ENCODE peak calls at places on chromosome 2, in five cellular contexts. F is activated CD8-positive, alpha-beta memory T cell treated with anti-CD3 and anti-CD28 coated beads for 4 hours; I is stromal cell of bone marrow; T is SIG-M5; P is NCI-H82. L is an unnamed sample.

GRCh38 chr2:235414422-235414821 is 79.4 kb upstream of the AGAP1 start:
- DNase-seq in F (no peak), T (no peak), P (no peak), I (no peak), L (no peak)

GRCh38 chr2:64770781-64771334 is 117.1 kb upstream of the SERTAD2 start:
- DNase-seq in F (no peak), P (no peak), I (peak; percentile 94), T (no peak), L (peak; percentile 94)

GRCh38 chr2:240360645-240361475 is 74.6 kb upstream of the GPC1 start:
- DNase-seq in F (no peak), I (no peak), P (no peak), T (no peak), L (no peak)

GRCh38 chr2:180077295-180077906 is 70.3 kb upstream of the CWC22 start:
- DNase-seq in P (peak; percentile 25), F (no peak), T (no peak), I (no peak), L (peak; percentile 7)

GRCh38 chr2:88489181-88489580 is 36.7 kb upstream of the FOXI3 start:
- DNase-seq in P (no peak), I (no peak), T (no peak), F (no peak), L (no peak)

GRCh38 chr2:190947139-190947538 is 66.5 kb downstream of the GLS start:
- DNase-seq in P (peak; percentile 28), I (no peak), T (no peak), F (no peak), L (no peak)

GRCh38 chr2:136384541-136385303 is 266.8 kb upstream of the CXCR4 start:
- DNase-seq in P (peak; percentile 74), F (peak; percentile 21), I (no peak), T (peak; percentile 58), L (no peak)

GRCh38 chr2:39419282-39420223 is 17.5 kb downstream of the MAP4K3 start:
- DNase-seq in P (no peak), I (no peak), T (no peak), F (no peak), L (no peak)

GRCh38 chr2:158795110-158795924 is at the start of gene DAPL1:
- DNase-seq in P (peak; percentile 74), T (no peak), F (no peak), I (no peak), L (no peak)

GRCh38 chr2:104734937-104735586 is 118.9 kb upstream of the POU3F3 start:
- DNase-seq in P (no peak), F (no peak), I (no peak), T (no peak), L (no peak)

GRCh38 chr2:27152796-27153464 is 4.1 kb downstream of the TCF23 start:
- DNase-seq in P (no peak), T (no peak), I (peak; percentile 25), F (no peak), L (no peak)

GRCh38 chr2:196592331-196592911 is 47.1 kb upstream of the CCDC150 start:
- DNase-seq in F (no peak), I (no peak), P (peak; percentile 72), T (no peak), L (no peak)

GRCh38 chr2:120220756-120221155 is 2.4 kb downstream of the TMEM185B start:
- DNase-seq in P (no peak), T (no peak), F (no peak), I (no peak), L (no peak)

GRCh38 chr2:202001826-202002225 is 31.8 kb upstream of the FZD7 start:
- DNase-seq in P (no peak), T (no peak), I (no peak), F (no peak), L (no peak)

GRCh38 chr2:2827691-2828315 is 496.7 kb upstream of the MYT1L start:
- DNase-seq in T (no peak), F (no peak), P (no peak), I (no peak), L (no peak)

GRCh38 chr2:55618025-55618648 is 715 bp upstream of the PPP4R3B start:
- DNase-seq in T (no peak), I (no peak), P (peak; percentile 53), F (no peak), L (peak; percentile 7)

GRCh38 chr2:54557601-54558187 is 101.6 kb downstream of the SPTBN1 start:
- DNase-seq in F (peak; percentile 36), T (no peak), I (no peak), P (peak; percentile 73), L (no peak)

GRCh38 chr2:112690853-112691390 is 29.9 kb upstream of the NT5DC4 start:
- DNase-seq in I (peak; percentile 55), F (peak; percentile 49), P (peak; percentile 76), T (peak; percentile 42), L (no peak)

GRCh38 chr2:79612999-79613398 is 100.1 kb downstream of the CTNNA2 start:
- DNase-seq in I (no peak), P (no peak), T (no peak), F (no peak), L (no peak)

GRCh38 chr2:201466050-201466660 is 14.6 kb downstream of the STRADB start:
- DNase-seq in T (no peak), P (peak; percentile 82), F (no peak), I (peak; percentile 82), L (peak; percentile 61)

GRCh38 chr2:219521066-219521880 is 7.0 kb downstream of the ASIC4 start:
- DNase-seq in T (no peak), P (peak; percentile 99), I (peak; percentile 13), F (no peak), L (no peak)

GRCh38 chr2:33023732-33024301 is 77.1 kb downstream of the LTBP1 start:
- DNase-seq in I (no peak), T (no peak), F (no peak), P (no peak), L (no peak)

GRCh38 chr2:46848446-46848845 is 67.2 kb downstream of the MCFD2 start:
- DNase-seq in F (no peak), T (no peak), I (no peak), P (no peak), L (no peak)